ENCODE peak calls at places on chromosomes 4 and X, in seven cellular contexts. B, J, E, A, V, K and U are unnamed samples.

GRCh38 chrX:2682582-2683177 is 8.4 kb upstream of the CD99 start:
- DNase-seq in B (no peak), E (no peak), J (no peak), A (no peak), K (no peak), V (no peak), U (no peak)

GRCh38 chrX:132433001-132433400 is 55.8 kb downstream of the MBNL3 start:
- DNase-seq in E (no peak), K (no peak), J (no peak), A (peak; percentile 11), B (no peak), V (no peak), U (no peak)

GRCh38 chrX:30663317-30663716 is 10.1 kb downstream of the GK start:
- DNase-seq in A (no peak), E (no peak), K (no peak), V (no peak), J (no peak), B (no peak), U (no peak)

GRCh38 chr4:34181891-34182290 is 2062.4 kb downstream of the ARAP2 start:
- DNase-seq in V (no peak), E (no peak), A (no peak), J (no peak), B (no peak), K (peak; percentile 77), U (no peak)

GRCh38 chrX:115909017-115909416 is 261.5 kb upstream of the AGTR2 start:
- DNase-seq in K (no peak), V (no peak), E (no peak), B (no peak), A (no peak), J (no peak), U (no peak)

GRCh38 chr4:137705171-137705783 is 173.0 kb upstream of the PCDH18 start:
- DNase-seq in B (peak; percentile 77), J (no peak), V (no peak), K (peak; percentile 96), E (no peak), A (no peak), U (peak; percentile 49)

GRCh38 chrX:129632443-129632842 is 22.3 kb downstream of the APLN start:
- DNase-seq in E (no peak), K (peak; percentile 37), J (no peak), V (no peak), B (no peak), A (no peak), U (no peak)

GRCh38 chrX:13448941-13449340 is 120.5 kb upstream of the EGFL6 start:
- DNase-seq in E (no peak), A (no peak), K (no peak), V (no peak), J (no peak), B (no peak), U (no peak)

GRCh38 chrX:151177141-151178027 is 1.0 kb downstream of the GPR50 start:
- DNase-seq in K (peak; percentile 2), A (no peak), J (no peak), V (no peak), E (no peak), B (no peak), U (no peak)

GRCh38 chrX:128781506-128781905 is 729.3 kb upstream of the ACTRT1 start:
- DNase-seq in V (no peak), E (no peak), J (no peak), K (no peak), B (no peak), A (peak; percentile 18), U (no peak)

GRCh38 chr4:168485511-168485910 is 5.2 kb upstream of the DDX60L start:
- DNase-seq in V (no peak), K (no peak), E (no peak), A (no peak), B (no peak), J (no peak), U (no peak)

GRCh38 chr4:58247792-58248191 is 1137.6 kb upstream of the IGFBP7 start:
- DNase-seq in K (peak; percentile 2), E (no peak), A (no peak), B (no peak), J (no peak), V (no peak), U (no peak)

GRCh38 chrX:45479196-45479834 is 278.6 kb upstream of the DIPK2B start:
- DNase-seq in V (no peak), E (no peak), B (peak; percentile 75), A (no peak), K (peak; percentile 75), J (no peak), U (peak; percentile 82)

GRCh38 chr4:99857302-99857701 is 36.9 kb downstream of the LAMTOR3 start:
- DNase-seq in K (no peak), V (no peak), A (no peak), J (no peak), B (no peak), E (no peak), U (no peak)

GRCh38 chrX:3326721-3327120 is 19.7 kb downstream of the MXRA5 start:
- DNase-seq in B (no peak), K (no peak), E (no peak), V (no peak), J (no peak), A (no peak), U (no peak)

GRCh38 chr4:176584031-176584430 is 208.7 kb downstream of the VEGFC start:
- DNase-seq in V (no peak), K (no peak), A (no peak), E (no peak), J (no peak), B (peak; percentile 16), U (no peak)

GRCh38 chr4:21544410-21544809 is 404.2 kb downstream of the KCNIP4 start:
- DNase-seq in V (no peak), B (no peak), A (no peak), E (no peak), J (no peak), K (peak; percentile 26), U (no peak)

GRCh38 chr4:47032405-47033106 is 1.2 kb downstream of the GABRB1 start:
- DNase-seq in A (peak; percentile 47), E (no peak), V (peak; percentile 82), K (peak; percentile 51), B (peak; percentile 56), J (peak; percentile 84), U (peak; percentile 40)

GRCh38 chr4:181181331-181181730 is 1061.9 kb upstream of the TENM3 start:
- DNase-seq in K (no peak), V (no peak), E (no peak), B (no peak), A (no peak), J (no peak), U (no peak)

GRCh38 chrX:30060718-30061117 is 154.6 kb upstream of the MAGEB2 start:
- DNase-seq in E (no peak), J (no peak), A (peak; percentile 5), B (peak; percentile 8), V (no peak), K (peak; percentile 26), U (no peak)

GRCh38 chr4:125849869-125850268 is 535.1 kb downstream of the FAT4 start:
- DNase-seq in A (no peak), B (peak; percentile 6), K (peak; percentile 47), V (no peak), E (no peak), J (no peak), U (peak; percentile 88)

GRCh38 chr4:6592804-6593563 is 18.0 kb downstream of the MAN2B2 start:
- DNase-seq in K (no peak), E (no peak), B (no peak), V (no peak), J (no peak), A (no peak), U (no peak)

GRCh38 chr4:186485621-186486062 is 69.7 kb downstream of the MTNR1A start:
- DNase-seq in J (no peak), K (peak; percentile 40), A (no peak), V (peak; percentile 62), E (no peak), B (no peak), U (no peak)

GRCh38 chr4:71243434-71243833 is 95.4 kb upstream of the SLC4A4 start:
- DNase-seq in E (no peak), J (no peak), K (no peak), A (no peak), V (no peak), B (no peak), U (no peak)
- H3K4me3 ChIP-seq in E (no peak overlapping the region), J (no peak overlapping the region), K (no peak overlapping the region), A (no peak overlapping the region), V (no peak overlapping the region), B (no peak overlapping the region), U (no peak overlapping the region)

DNA sequence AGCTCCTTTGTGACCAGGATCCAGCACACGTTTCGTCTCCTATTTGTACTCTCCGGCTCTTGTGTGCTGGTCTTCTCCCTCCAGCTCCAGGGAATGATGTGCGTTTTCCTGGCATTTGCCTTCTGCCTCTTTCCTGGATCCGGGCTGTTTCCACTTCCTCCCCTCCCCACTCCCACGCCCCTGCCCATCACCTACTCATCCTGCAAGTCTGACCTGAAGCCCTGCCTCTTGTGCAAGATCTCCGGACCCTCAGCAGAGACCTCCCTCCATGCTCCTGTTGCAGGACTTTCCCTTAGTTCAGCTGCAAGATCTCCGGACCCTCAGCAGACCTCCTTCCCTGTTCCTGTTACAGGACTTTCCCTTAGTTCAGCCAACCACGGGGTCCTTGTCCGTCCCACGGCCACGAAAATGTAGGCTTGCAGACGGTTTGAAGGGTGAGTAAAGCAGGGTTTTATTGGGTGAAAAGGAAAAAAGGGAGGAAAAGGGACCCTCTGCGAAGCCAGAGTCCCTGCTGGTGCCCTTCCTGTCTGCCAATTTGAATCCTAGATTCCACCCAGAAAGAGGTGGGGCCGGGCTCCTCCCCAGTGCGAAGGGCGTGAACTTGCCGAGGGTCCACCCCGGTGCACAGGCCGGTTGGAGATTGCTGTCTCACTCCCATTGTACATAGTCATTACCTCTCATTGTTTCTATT is 74.4 kb upstream of the IRF2 start:
- DNase-seq in K (no peak), E (no peak), V (no peak), B (no peak), A (no peak), J (no peak), U (no peak)
- H3K4me3 ChIP-seq in K (no peak overlapping the region), E (no peak overlapping the region), V (peak overlapping the region; percentile 3), B (no peak overlapping the region), A (no peak overlapping the region), J (no peak overlapping the region), U (no peak overlapping the region)

DNA sequence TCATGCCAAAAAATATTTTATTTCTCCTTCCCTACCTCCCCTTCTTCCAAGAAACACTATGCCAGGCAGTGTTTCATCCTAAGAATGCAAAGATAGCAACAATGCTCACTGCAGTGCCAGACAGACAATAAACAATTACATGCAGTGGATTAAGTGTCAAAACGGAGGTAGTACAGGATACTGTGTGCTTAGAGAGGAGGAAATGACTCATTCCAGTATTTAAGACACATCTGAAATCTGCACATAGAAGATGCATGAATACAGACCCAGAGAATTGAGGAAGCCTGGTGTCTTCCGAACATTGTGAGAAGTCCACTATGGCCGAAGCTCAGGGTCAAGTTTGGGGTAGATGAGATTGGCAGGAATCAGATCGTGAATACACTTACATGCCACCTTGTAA is 326.4 kb downstream of the PPP3CA start:
- DNase-seq in V (no peak), B (peak; percentile 32), K (peak; percentile 70), J (no peak), E (no peak), A (no peak), U (peak; percentile 12)
- H3K4me3 ChIP-seq in V (no peak overlapping the region), B (no peak overlapping the region), K (no peak overlapping the region), J (no peak overlapping the region), E (no peak overlapping the region), A (no peak overlapping the region), U (no peak overlapping the region)

DNA sequence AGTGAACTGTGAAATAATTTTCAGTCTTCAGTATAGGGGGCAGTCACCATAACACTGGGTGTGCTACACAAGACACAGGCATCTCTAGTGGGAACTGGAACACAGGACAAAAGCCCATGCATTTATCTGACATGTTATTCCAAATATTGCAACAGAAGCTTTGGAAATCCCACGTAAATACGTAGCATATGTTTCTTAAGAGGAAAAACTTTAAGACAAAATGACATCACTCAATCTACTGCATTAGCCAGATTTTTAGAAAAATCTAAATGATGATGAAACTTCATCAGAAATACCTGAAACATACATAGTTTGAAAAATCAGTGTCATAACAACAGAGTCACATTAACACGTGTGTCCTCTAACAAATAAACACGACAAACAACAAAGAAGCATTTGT is 14.5 kb downstream of the SHISA3 start:
- DNase-seq in B (no peak), E (no peak), V (no peak), A (no peak), K (peak; percentile 79), J (no peak), U (no peak)
- H3K4me3 ChIP-seq in B (no peak overlapping the region), E (no peak overlapping the region), V (no peak overlapping the region), A (no peak overlapping the region), K (peak overlapping the region; percentile 16), J (no peak overlapping the region), U (no peak overlapping the region)